ENCODE peak calls at places on chromosomes 6 and 20, in nine cellular contexts. R, N, D, L, O, H, V, P and T are unnamed samples. For H3K4me1 and H3K36me3, the result is how much of the 10 kb centered on the place peaks cover.

GRCh38 chr6:32244946-32245398 is 21.1 kb upstream of the NOTCH4 start:
- DNase-seq in N (peak), R (peak), L (peak), P (peak), V (peak), O (peak), H (peak), D (peak), T (peak)

GRCh38 chr20:37516697-37517370 is 4.2 kb upstream of the NNAT start:
- DNase-seq in H (no peak), V (no peak), R (no peak), O (no peak), D (peak), L (no peak), N (no peak), P (peak), T (no peak)

GRCh38 chr6:111730835-111731234 is 125.2 kb upstream of the TRAF3IP2 start:
- DNase-seq in D (no peak), H (no peak), R (no peak), P (peak), O (no peak), V (peak), L (no peak), N (no peak), T (no peak)

GRCh38 chr20:33673411-33674293 is 576 bp downstream of the NECAB3 start:
- DNase-seq in P (no peak), N (no peak), V (no peak), O (peak), R (no peak), H (peak), D (no peak), L (no peak), T (no peak)

GRCh38 chr6:137234505-137234863 is 15.3 kb upstream of the IFNGR1 start:
- DNase-seq in H (no peak), L (peak), D (no peak), R (no peak), P (no peak), N (no peak), O (no peak), V (no peak), T (no peak)

GRCh38 chr20:47724398-47724797 is 60.9 kb downstream of the SULF2 start:
- DNase-seq in O (no peak), V (peak), P (no peak), L (no peak), D (no peak), H (no peak), R (no peak), N (peak), T (no peak)

GRCh38 chr20:1321654-1321939 is 7.3 kb downstream of the SDCBP2 start:
- DNase-seq in O (no peak), H (no peak), D (no peak), N (no peak), P (no peak), R (no peak), L (no peak), V (no peak), T (no peak)

GRCh38 chr6:30820196-30820595 is 64.1 kb upstream of the DDR1 start:
- DNase-seq in N (peak), L (no peak), H (no peak), P (peak), D (peak), O (peak), R (peak), V (no peak), T (no peak)

GRCh38 chr20:38842558-38842981 is 37.1 kb downstream of the PPP1R16B start:
- DNase-seq in N (no peak), D (no peak), V (no peak), L (peak), O (no peak), H (no peak), R (no peak), P (no peak), T (peak)

GRCh38 chr20:47202765-47203667 is 153.5 kb downstream of the ZMYND8 start:
- DNase-seq in L (no peak), O (peak), R (peak), D (no peak), N (no peak), V (no peak), H (no peak), P (no peak), T (peak)

GRCh38 chr6:123811378-123811777 is 7.7 kb downstream of the NKAIN2 start:
- DNase-seq in R (no peak), H (no peak), L (no peak), O (no peak), V (no peak), D (no peak), N (no peak), P (no peak), T (no peak)

GRCh38 chr6:109083657-109084056 is 11.0 kb downstream of the SESN1 start:
- DNase-seq in H (no peak), V (no peak), D (no peak), P (no peak), N (no peak), R (no peak), L (peak), O (no peak), T (no peak)

GRCh38 chr6:6749791-6750434 is 161.4 kb downstream of the LY86 start:
- DNase-seq in D (peak), N (peak), R (peak), H (no peak), V (no peak), O (peak), L (no peak), P (peak), T (no peak)

GRCh38 chr6:6748001-6748400 is 159.5 kb downstream of the LY86 start:
- DNase-seq in N (no peak), P (no peak), O (no peak), D (no peak), L (no peak), R (no peak), V (no peak), H (no peak), T (no peak)

GRCh38 chr6:6746970-6747338 is 158.4 kb downstream of the LY86 start:
- DNase-seq in R (no peak), D (no peak), O (no peak), H (no peak), N (no peak), L (no peak), P (no peak), V (no peak), T (no peak)

GRCh38 chr6:6746334-6746969 is 157.9 kb downstream of the LY86 start:
- DNase-seq in D (peak), V (no peak), P (no peak), H (no peak), R (no peak), O (no peak), N (no peak), L (no peak), T (no peak)

DNA sequence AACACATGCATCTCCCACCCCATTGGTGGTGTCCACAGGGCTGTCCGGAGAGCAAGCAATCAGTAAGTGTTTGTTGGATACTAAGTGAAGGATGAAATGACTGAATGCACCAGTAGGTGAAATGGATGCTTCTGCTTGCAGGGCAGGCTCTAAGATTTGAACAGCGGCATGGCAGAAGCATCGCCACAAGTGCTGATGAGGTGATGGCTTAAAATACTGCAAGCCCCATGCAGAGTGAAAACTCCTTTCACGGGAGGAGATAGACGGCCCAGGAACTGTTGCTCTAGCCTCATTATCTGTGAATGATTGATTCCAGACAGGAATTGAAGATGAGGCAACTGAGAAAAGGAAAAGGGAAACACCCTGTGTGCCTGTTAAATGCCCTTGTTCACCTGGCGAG is 158.9 kb downstream of the LY86 start:
- DNase-seq in D (no peak), H (no peak), O (no peak), R (no peak), N (peak), L (no peak), P (no peak), V (no peak), T (no peak)
- H3K4me1 ChIP-seq in D (under half), H (under half), O (under half), R (under half), N (under half), L (under half), P (under half), V (under half), T (under half)

GRCh38 chr6:149194815-149195558 is 122.5 kb upstream of the TAB2 start:
- DNase-seq in N (peak), L (no peak), V (no peak), H (no peak), O (no peak), D (no peak), R (no peak), P (no peak), T (no peak)

GRCh38 chr6:149198265-149198664 is 119.2 kb upstream of the TAB2 start:
- DNase-seq in V (no peak), P (no peak), D (no peak), N (no peak), L (no peak), H (no peak), R (no peak), O (no peak), T (no peak)

GRCh38 chr6:149197482-149197881 is 120.0 kb upstream of the TAB2 start:
- DNase-seq in V (no peak), O (no peak), P (no peak), H (no peak), L (no peak), D (no peak), R (no peak), N (no peak), T (no peak)

GRCh38 chr6:149200282-149200936 is 117.1 kb upstream of the TAB2 start:
- DNase-seq in D (no peak), O (no peak), P (no peak), N (no peak), H (no peak), V (no peak), L (no peak), R (no peak), T (no peak)

GRCh38 chr6:149196091-149196490 is 121.4 kb upstream of the TAB2 start:
- DNase-seq in N (no peak), D (no peak), H (no peak), V (no peak), P (no peak), O (no peak), R (no peak), L (no peak), T (no peak)
- H3K4me2 ChIP-seq in N (no peak), D (no peak), H (no peak), V (no peak), P (no peak), O (no peak), R (no peak), L (no peak), T (no peak)

GRCh38 chr20:62267543-62267942 is 29.2 kb downstream of the OSBPL2 start:
- DNase-seq in L (no peak), H (no peak), R (no peak), N (no peak), D (no peak), V (no peak), O (no peak), P (no peak), T (no peak)
- H3K36me3 ChIP-seq in L (under half), H (under half), R (under half), N (under half), D (under half), V (under half), O (under half), P (under half), T (under half)

DNA sequence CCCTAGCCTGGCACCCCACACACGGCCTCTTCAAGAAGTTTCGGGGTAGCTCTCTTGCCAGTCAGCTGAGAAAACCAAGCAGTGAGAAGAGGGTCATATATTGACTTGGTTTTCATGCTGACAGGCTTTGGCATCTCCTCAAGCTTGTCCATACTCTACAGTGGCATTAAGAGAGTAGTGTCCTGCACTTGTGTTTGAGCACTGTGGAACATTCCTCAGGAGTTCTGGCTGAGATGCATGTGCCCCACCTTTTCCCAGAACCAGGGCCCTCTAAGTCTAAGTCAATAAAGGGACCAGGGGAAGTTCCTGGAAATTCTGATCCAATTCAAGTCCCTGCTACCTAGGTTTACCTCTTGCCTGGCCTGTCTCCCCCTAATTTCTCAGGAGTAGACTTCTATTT is 544.1 kb upstream of the FLRT3 start:
- DNase-seq in R (no peak), L (no peak), O (no peak), H (no peak), P (no peak), D (no peak), V (no peak), N (no peak), T (no peak)
- H3K4me1 ChIP-seq in R (under half), L (under half), O (under half), H (under half), P (under half), D (under half), V (under half), N (under half), T (under half)

DNA sequence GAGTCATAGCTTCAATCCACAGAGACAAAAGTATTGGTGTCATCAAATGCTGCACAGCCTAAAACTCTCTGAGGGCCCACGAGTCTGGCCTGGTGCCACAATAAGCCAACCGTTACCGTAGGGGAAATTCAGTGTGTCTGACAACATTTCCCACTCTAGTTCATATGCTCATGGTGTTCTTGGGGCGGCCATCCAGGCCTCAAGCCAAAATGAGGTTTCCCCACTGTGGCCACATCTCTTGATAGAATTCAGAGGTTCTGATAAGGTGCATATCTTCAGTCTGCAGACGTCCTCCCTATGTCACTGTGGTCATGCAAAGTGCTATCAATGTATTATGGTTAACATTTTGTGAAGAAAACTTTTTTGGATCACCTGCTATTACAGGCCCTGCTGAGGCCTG is 627.7 kb downstream of the QKI start:
- DNase-seq in V (no peak), O (no peak), R (no peak), H (no peak), P (no peak), N (no peak), D (peak), L (no peak), T (no peak)
- H3K4me2 ChIP-seq in V (no peak), O (no peak), R (no peak), H (no peak), P (no peak), N (no peak), D (no peak), L (no peak), T (no peak)

GRCh38 chr20:62352402-62353288 is 14.5 kb downstream of the LAMA5 start:
- DNase-seq in N (no peak), V (no peak), D (no peak), H (peak), O (no peak), L (no peak), P (no peak), R (no peak), T (no peak)
- H3K36me3 ChIP-seq in N (under half), V (under half), D (under half), H (under half), O (under half), L (under half), P (under half), R (under half), T (under half)

DNA sequence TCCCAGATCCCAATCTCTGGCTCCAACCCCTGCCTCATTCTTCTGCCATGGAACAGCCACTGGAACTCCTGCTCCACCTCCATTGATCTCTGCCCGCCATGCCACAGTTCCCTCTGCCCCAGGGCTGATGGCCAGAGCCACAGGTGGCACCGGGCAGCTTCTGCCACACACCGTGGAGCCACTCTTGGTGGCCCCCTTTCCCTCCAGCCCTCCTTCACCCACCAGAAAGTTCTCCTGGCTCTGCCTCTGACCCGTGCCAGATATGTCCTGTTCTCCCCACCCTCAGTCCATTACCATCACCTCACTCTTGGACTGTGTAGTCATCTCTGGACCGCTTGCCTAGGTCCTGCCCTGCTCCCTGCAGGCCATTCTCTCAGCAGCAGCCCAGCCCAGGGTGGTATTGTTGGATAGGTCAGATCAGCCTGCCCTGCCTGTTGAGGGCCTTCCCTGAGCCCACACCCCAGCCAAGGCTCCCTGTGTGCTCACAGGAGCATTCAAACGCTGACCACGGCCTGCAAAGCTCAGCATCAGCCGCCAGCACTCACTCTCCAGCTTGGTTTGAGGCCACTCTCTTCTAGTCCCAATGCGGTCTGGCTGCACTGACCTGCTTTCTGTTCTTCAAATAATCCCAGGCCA is 16.8 kb upstream of the SYNDIG1 start:
- DNase-seq in P (no peak), D (no peak), N (no peak), V (no peak), O (no peak), H (no peak), L (no peak), R (no peak), T (no peak)
- H3K4me1 ChIP-seq in P (under half), D (under half), N (under half), V (under half), O (under half), H (under half), L (under half), R (under half), T (under half)

DNA sequence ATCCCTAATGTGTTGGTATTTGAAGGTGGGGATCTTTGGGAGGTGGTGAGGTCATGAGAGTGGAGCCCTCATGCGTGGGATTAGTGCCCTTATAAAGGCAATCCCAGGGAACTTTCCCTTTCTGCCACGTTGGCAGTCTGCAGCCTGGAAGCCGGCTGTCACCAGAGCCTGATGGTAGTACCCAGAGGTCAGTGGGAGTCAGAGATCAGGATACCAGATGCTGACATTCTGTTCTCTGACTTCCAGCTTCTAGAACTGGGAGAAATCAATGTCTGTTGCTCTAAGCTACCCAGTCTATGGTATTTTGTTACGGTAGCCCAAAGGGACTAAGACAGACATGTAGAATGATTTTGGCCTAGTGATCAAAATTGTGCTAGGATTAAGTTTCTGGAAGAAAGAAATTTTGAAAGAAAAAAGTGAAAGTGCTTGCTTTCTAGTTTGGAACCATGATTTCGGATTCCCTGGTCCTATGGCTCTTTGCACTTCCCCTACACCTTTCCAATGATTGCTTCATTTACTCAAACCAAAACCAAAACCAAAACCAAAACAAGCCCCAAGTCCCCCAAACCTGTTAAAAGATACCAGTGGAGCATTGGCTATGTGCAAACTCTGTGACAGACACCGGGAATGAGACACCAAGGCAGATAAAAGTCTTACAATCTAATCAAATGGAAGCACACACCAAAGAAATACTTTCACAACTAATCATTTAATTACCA is 173.7 kb upstream of the ZNF217 start:
- DNase-seq in P (no peak), D (no peak), O (no peak), V (no peak), L (no peak), R (no peak), H (no peak), N (peak), T (no peak)
- H3K4me2 ChIP-seq in P (no peak), D (no peak), O (no peak), V (no peak), L (no peak), R (peak), H (no peak), N (no peak), T (no peak)

DNA sequence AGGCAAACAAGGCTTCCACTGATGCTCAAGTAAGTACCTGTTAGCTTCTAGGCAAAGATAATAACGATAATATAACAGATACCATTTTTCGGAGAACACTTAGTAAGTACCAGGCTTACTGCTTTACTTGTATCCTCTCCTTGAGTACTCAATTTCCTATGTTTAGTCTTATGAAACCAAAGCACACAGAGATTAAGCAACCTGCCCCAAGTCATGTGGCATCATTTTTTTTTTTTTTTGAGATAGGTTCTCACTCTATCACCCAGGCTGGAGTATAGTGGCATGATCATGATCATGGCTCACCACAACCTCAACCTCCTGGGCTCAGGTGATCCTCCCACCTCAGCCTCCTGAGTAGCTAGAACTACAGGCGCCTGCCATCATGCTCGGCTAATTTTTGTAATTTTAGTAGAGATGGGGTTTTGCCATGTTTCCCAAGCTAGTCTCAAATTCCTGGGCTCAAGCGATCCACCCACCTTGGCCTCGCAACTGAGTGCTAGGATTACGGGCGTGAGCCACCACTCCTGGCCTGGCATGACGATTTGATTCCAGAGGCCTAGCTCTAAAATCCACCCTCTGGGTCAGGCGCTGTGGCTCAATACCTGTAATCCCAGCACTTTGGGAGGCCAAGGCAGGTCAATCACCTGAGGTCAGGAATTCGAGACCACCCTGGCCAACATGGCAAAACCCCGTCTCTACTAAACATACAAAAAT is 14.0 kb downstream of the SPAG4 start:
- DNase-seq in V (no peak), R (no peak), P (no peak), D (no peak), L (no peak), N (no peak), O (no peak), H (no peak), T (no peak)
- H3K36me3 ChIP-seq in V (half or more), R (half or more), P (under half), D (under half), L (half or more), N (under half), O (under half), H (half or more), T (under half)

DNA sequence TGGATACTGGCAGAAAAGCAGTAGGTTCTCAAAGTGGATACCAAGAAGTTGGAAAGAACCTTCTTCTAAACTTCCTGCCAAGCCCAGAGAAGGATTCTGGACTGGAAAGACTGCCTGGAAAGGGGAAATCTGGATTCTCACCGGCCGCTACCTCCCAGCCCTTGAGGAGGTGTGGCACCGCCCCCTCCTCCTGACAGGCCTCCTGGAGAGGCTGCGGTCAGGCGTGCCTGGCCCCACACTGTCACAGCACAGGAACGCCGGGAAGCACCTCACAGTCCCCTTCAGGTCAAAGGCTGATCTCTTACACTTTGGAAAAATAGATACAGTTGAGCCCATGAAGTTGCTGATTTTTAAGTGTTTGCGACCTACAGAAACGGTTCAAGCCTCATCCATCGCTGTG is 16.3 kb upstream of the PDE10A start:
- DNase-seq in V (no peak), D (no peak), N (peak), P (no peak), O (no peak), L (no peak), H (no peak), R (no peak), T (no peak)
- H3K4me1 ChIP-seq in V (under half), D (under half), N (under half), P (under half), O (under half), L (under half), H (under half), R (under half), T (under half)